ENCODE peak calls at places on chromosomes 16 and 17, in nine cellular contexts. T is natural killer cell; K is Right ventricle myocardium superior; Z is activated CD8-positive, alpha-beta T cell treated with anti-CD3 and anti-CD28 coated beads for 36 hours; R is pancreas; Y is effector memory CD8-positive, alpha-beta T cell; N is mucosa of descending colon; L is IMR-90; D is PC-3. A is an unnamed sample.

GRCh38 chr17:10428781-10429180 is 7.0 kb upstream of the MYH8 start:
- ATAC-seq in R (no peak), Z (no peak), N (no peak), Y (no peak), T (no peak), D (no peak), L (no peak), K (no peak), A (no peak)

GRCh38 chr17:35786941-35787432 is 8.5 kb downstream of the MMP28 start:
- ATAC-seq in T (no peak), D (peak; percentile 66), N (peak; percentile 48), K (no peak), Z (no peak), R (no peak), L (peak; percentile 62), Y (no peak), A (no peak)

GRCh38 chr17:42078396-42079042 is 19.8 kb downstream of the ZNF385C start:
- ATAC-seq in T (no peak), L (no peak), Y (no peak), N (no peak), Z (no peak), K (no peak), R (no peak), D (no peak), A (no peak)

GRCh38 chr17:76251478-76252039 is 11.3 kb upstream of the RNF157 start:
- ATAC-seq in D (no peak), R (no peak), Z (no peak), K (no peak), T (no peak), Y (no peak), L (no peak), N (peak; percentile 71), A (no peak)

GRCh38 chr17:72237223-72237622 is 116.4 kb downstream of the SOX9 start:
- ATAC-seq in R (no peak), T (no peak), Y (no peak), K (no peak), N (no peak), D (no peak), L (no peak), Z (no peak), A (no peak)

GRCh38 chr16:57486858-57487834 is 853 bp upstream of the DOK4 start:
- ATAC-seq in T (no peak), N (no peak), Z (no peak), Y (no peak), D (no peak), L (no peak), K (no peak), R (no peak), A (no peak)

GRCh38 chr17:3788200-3788599 is 12.8 kb downstream of the ITGAE start:
- ATAC-seq in T (peak; percentile 77), D (no peak), Y (peak; percentile 86), K (no peak), N (peak; percentile 42), L (no peak), Z (peak; percentile 35), R (peak; percentile 17), A (no peak)

GRCh38 chr17:2181206-2181983 is 122.2 kb downstream of the SMG6 start:
- ATAC-seq in K (peak; percentile 63), R (peak; percentile 31), T (no peak), L (peak; percentile 85), D (no peak), Y (no peak), Z (no peak), N (peak; percentile 52), A (no peak)